ENCODE peak calls at places on chromosome 5, in seven cellular contexts. One of them, this sample, is unnamed.

GRCh38 chr5:14237313-14238086 is 94.4 kb downstream of the TRIO start:
- DNase-seq in AG04450: no peak
- DNase-seq in psoas muscle: no peak
- DNase-seq in ovary: no peak
- DNase-seq in gastrocnemius medialis: no peak
- DNase-seq in sigmoid colon: no peak
- DNase-seq in HL-60: no peak
- DNase-seq in this sample: no peak

GRCh38 chr5:14859980-14860379 is 11.6 kb downstream of the ANKH start:
- DNase-seq in AG04450: no peak
- DNase-seq in sigmoid colon: no peak
- DNase-seq in psoas muscle: no peak
- DNase-seq in ovary: no peak
- DNase-seq in gastrocnemius medialis: no peak
- DNase-seq in HL-60: no peak
- DNase-seq in this sample: no peak

GRCh38 chr5:179603308-179603707 is 20.2 kb downstream of the HNRNPH1 start:
- DNase-seq in gastrocnemius medialis: no peak
- DNase-seq in psoas muscle: no peak
- DNase-seq in ovary: no peak
- DNase-seq in AG04450: no peak
- DNase-seq in HL-60: no peak
- DNase-seq in sigmoid colon: peak
- DNase-seq in this sample: no peak

GRCh38 chr5:6087576-6087975 is 290.8 kb downstream of the MED10 start:
- DNase-seq in sigmoid colon: no peak
- DNase-seq in ovary: no peak
- DNase-seq in psoas muscle: no peak
- DNase-seq in gastrocnemius medialis: no peak
- DNase-seq in AG04450: no peak
- DNase-seq in HL-60: no peak
- DNase-seq in this sample: no peak

GRCh38 chr5:57316798-57317327 is 143.0 kb downstream of the GPBP1 start:
- DNase-seq in psoas muscle: no peak
- DNase-seq in sigmoid colon: no peak
- DNase-seq in AG04450: peak
- DNase-seq in ovary: peak
- DNase-seq in gastrocnemius medialis: no peak
- DNase-seq in HL-60: no peak
- DNase-seq in this sample: no peak

GRCh38 chr5:94693043-94693822 is 74.8 kb downstream of the SLF1 start:
- DNase-seq in psoas muscle: no peak
- DNase-seq in sigmoid colon: no peak
- DNase-seq in HL-60: no peak
- DNase-seq in gastrocnemius medialis: no peak
- DNase-seq in ovary: no peak
- DNase-seq in AG04450: peak
- DNase-seq in this sample: no peak

GRCh38 chr5:68953885-68954617 is 139.8 kb upstream of the SLC30A5 start:
- DNase-seq in psoas muscle: no peak
- DNase-seq in sigmoid colon: no peak
- DNase-seq in gastrocnemius medialis: peak
- DNase-seq in AG04450: no peak
- DNase-seq in HL-60: no peak
- DNase-seq in ovary: peak
- DNase-seq in this sample: no peak

GRCh38 chr5:10111575-10111974 is 138.1 kb downstream of the ATPSCKMT start:
- DNase-seq in HL-60: peak
- DNase-seq in ovary: no peak
- DNase-seq in gastrocnemius medialis: no peak
- DNase-seq in psoas muscle: no peak
- DNase-seq in AG04450: peak
- DNase-seq in sigmoid colon: no peak
- DNase-seq in this sample: no peak

GRCh38 chr5:59591162-59591561 is 302.4 kb downstream of the PDE4D start:
- DNase-seq in gastrocnemius medialis: no peak
- DNase-seq in sigmoid colon: no peak
- DNase-seq in HL-60: no peak
- DNase-seq in psoas muscle: no peak
- DNase-seq in AG04450: no peak
- DNase-seq in ovary: no peak
- DNase-seq in this sample: no peak

GRCh38 chr5:173919443-173919842 is 31.3 kb downstream of the CPEB4 start:
- DNase-seq in gastrocnemius medialis: no peak
- DNase-seq in ovary: no peak
- DNase-seq in HL-60: no peak
- DNase-seq in psoas muscle: no peak
- DNase-seq in AG04450: no peak
- DNase-seq in sigmoid colon: no peak
- DNase-seq in this sample: no peak

GRCh38 chr5:6162175-6162574 is 216.2 kb downstream of the MED10 start:
- DNase-seq in AG04450: no peak
- DNase-seq in gastrocnemius medialis: no peak
- DNase-seq in psoas muscle: no peak
- DNase-seq in sigmoid colon: no peak
- DNase-seq in ovary: no peak
- DNase-seq in HL-60: no peak
- DNase-seq in this sample: no peak

GRCh38 chr5:172439785-172440480 is 14.4 kb downstream of the SH3PXD2B start:
- DNase-seq in HL-60: no peak
- DNase-seq in AG04450: no peak
- DNase-seq in ovary: no peak
- DNase-seq in psoas muscle: peak
- DNase-seq in sigmoid colon: peak
- DNase-seq in gastrocnemius medialis: no peak
- DNase-seq in this sample: peak

GRCh38 chr5:36164461-36164860 is 12.6 kb downstream of the SKP2 start:
- DNase-seq in gastrocnemius medialis: no peak
- DNase-seq in HL-60: no peak
- DNase-seq in ovary: no peak
- DNase-seq in psoas muscle: no peak
- DNase-seq in sigmoid colon: no peak
- DNase-seq in AG04450: no peak
- DNase-seq in this sample: no peak

GRCh38 chr5:36170869-36171424 is 19.0 kb downstream of the SKP2 start:
- DNase-seq in AG04450: no peak
- DNase-seq in gastrocnemius medialis: no peak
- DNase-seq in ovary: no peak
- DNase-seq in HL-60: no peak
- DNase-seq in psoas muscle: no peak
- DNase-seq in sigmoid colon: no peak
- DNase-seq in this sample: no peak

GRCh38 chr5:36173426-36173825 is 21.5 kb downstream of the SKP2 start:
- DNase-seq in psoas muscle: no peak
- DNase-seq in AG04450: no peak
- DNase-seq in ovary: no peak
- DNase-seq in sigmoid colon: no peak
- DNase-seq in HL-60: no peak
- DNase-seq in gastrocnemius medialis: no peak
- DNase-seq in this sample: no peak

GRCh38 chr5:36172593-36172992 is 20.7 kb downstream of the SKP2 start:
- DNase-seq in AG04450: no peak
- DNase-seq in gastrocnemius medialis: no peak
- DNase-seq in sigmoid colon: no peak
- DNase-seq in psoas muscle: no peak
- DNase-seq in ovary: no peak
- DNase-seq in HL-60: no peak
- DNase-seq in this sample: no peak

GRCh38 chr5:36168737-36169136 is 16.8 kb downstream of the SKP2 start:
- DNase-seq in gastrocnemius medialis: no peak
- DNase-seq in psoas muscle: no peak
- DNase-seq in HL-60: no peak
- DNase-seq in sigmoid colon: no peak
- DNase-seq in ovary: no peak
- DNase-seq in AG04450: no peak
- DNase-seq in this sample: no peak
- H3K4me3 ChIP-seq in gastrocnemius medialis: no peak
- H3K4me3 ChIP-seq in psoas muscle: no peak
- H3K4me3 ChIP-seq in HL-60: no peak
- H3K4me3 ChIP-seq in sigmoid colon: no peak
- H3K4me3 ChIP-seq in ovary: no peak
- H3K4me3 ChIP-seq in AG04450: no peak
- H3K4me3 ChIP-seq in this sample: no peak

GRCh38 chr5:175825906-175826305 is 45.5 kb upstream of the CPLX2 start:
- DNase-seq in gastrocnemius medialis: no peak
- DNase-seq in AG04450: no peak
- DNase-seq in sigmoid colon: no peak
- DNase-seq in ovary: no peak
- DNase-seq in psoas muscle: no peak
- DNase-seq in HL-60: no peak
- DNase-seq in this sample: no peak

GRCh38 chr5:175821790-175822211 is 49.6 kb upstream of the CPLX2 start:
- DNase-seq in ovary: no peak
- DNase-seq in AG04450: no peak
- DNase-seq in psoas muscle: no peak
- DNase-seq in HL-60: no peak
- DNase-seq in sigmoid colon: no peak
- DNase-seq in gastrocnemius medialis: no peak
- DNase-seq in this sample: no peak

GRCh38 chr5:175824621-175825020 is 46.8 kb upstream of the CPLX2 start:
- DNase-seq in sigmoid colon: no peak
- DNase-seq in ovary: no peak
- DNase-seq in psoas muscle: no peak
- DNase-seq in AG04450: no peak
- DNase-seq in gastrocnemius medialis: no peak
- DNase-seq in HL-60: no peak
- DNase-seq in this sample: no peak

GRCh38 chr5:175822225-175822624 is 49.2 kb upstream of the CPLX2 start:
- DNase-seq in HL-60: no peak
- DNase-seq in AG04450: no peak
- DNase-seq in gastrocnemius medialis: no peak
- DNase-seq in psoas muscle: no peak
- DNase-seq in ovary: no peak
- DNase-seq in sigmoid colon: no peak
- DNase-seq in this sample: no peak

GRCh38 chr5:175823731-175824525 is 47.5 kb upstream of the CPLX2 start:
- DNase-seq in ovary: no peak
- DNase-seq in sigmoid colon: no peak
- DNase-seq in psoas muscle: no peak
- DNase-seq in AG04450: no peak
- DNase-seq in gastrocnemius medialis: no peak
- DNase-seq in HL-60: no peak
- DNase-seq in this sample: no peak
- H3K27ac ChIP-seq in ovary: no peak
- H3K27ac ChIP-seq in sigmoid colon: no peak
- H3K27ac ChIP-seq in psoas muscle: no peak
- H3K27ac ChIP-seq in AG04450: no peak
- H3K27ac ChIP-seq in gastrocnemius medialis: no peak
- H3K27ac ChIP-seq in HL-60: no peak
- H3K27ac ChIP-seq in this sample: no peak

DNA sequence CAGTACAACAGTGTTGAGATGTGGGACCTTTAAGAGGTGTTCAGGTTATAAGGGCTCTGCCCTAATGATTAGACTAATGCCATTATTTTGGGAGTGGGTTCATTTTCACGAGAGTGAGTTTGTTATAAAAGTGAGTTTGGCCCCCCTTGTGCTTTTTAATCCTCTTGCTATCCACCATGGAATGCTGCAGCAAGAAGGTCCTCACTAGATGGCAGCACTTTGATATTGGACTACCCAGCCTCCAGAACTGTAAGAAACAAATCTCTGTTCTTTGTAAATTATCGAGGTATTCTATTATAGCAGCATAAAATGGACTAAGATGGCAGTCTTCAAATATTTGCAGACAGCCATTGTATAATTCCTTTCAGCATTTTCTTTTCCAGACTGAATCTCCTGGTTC is 212.4 kb downstream of the LRRC70 start:
- DNase-seq in AG04450: no peak
- DNase-seq in HL-60: no peak
- DNase-seq in sigmoid colon: no peak
- DNase-seq in ovary: no peak
- DNase-seq in psoas muscle: no peak
- DNase-seq in gastrocnemius medialis: no peak
- DNase-seq in this sample: no peak
- TF ChIP-seq CTCF in AG04450: no peak
- TF ChIP-seq CTCF in HL-60: no peak
- TF ChIP-seq CTCF in sigmoid colon: no peak
- TF ChIP-seq CTCF in ovary: no peak
- TF ChIP-seq CTCF in psoas muscle: no peak
- TF ChIP-seq CTCF in gastrocnemius medialis: no peak
- TF ChIP-seq CTCF in this sample: peak

GRCh38 chr5:95808686-95809413 is 13.7 kb downstream of the GLRX start:
- DNase-seq in HL-60: peak
- DNase-seq in ovary: peak
- DNase-seq in sigmoid colon: peak
- DNase-seq in psoas muscle: peak
- DNase-seq in gastrocnemius medialis: peak
- DNase-seq in AG04450: no peak
- DNase-seq in this sample: peak
- H3K4me3 ChIP-seq in HL-60: no peak
- H3K4me3 ChIP-seq in ovary: no peak
- H3K4me3 ChIP-seq in sigmoid colon: no peak
- H3K4me3 ChIP-seq in psoas muscle: peak
- H3K4me3 ChIP-seq in gastrocnemius medialis: no peak
- H3K4me3 ChIP-seq in AG04450: no peak
- H3K4me3 ChIP-seq in this sample: peak

GRCh38 chr5:169300468-169301385 is at the start of gene SLIT3:
- DNase-seq in sigmoid colon: peak
- DNase-seq in HL-60: no peak
- DNase-seq in psoas muscle: peak
- DNase-seq in AG04450: no peak
- DNase-seq in gastrocnemius medialis: peak
- DNase-seq in ovary: peak
- DNase-seq in this sample: peak
- H3K27ac ChIP-seq in sigmoid colon: peak
- H3K27ac ChIP-seq in HL-60: no peak
- H3K27ac ChIP-seq in psoas muscle: no peak
- H3K27ac ChIP-seq in AG04450: no peak
- H3K27ac ChIP-seq in gastrocnemius medialis: peak
- H3K27ac ChIP-seq in ovary: peak
- H3K27ac ChIP-seq in this sample: peak

DNA sequence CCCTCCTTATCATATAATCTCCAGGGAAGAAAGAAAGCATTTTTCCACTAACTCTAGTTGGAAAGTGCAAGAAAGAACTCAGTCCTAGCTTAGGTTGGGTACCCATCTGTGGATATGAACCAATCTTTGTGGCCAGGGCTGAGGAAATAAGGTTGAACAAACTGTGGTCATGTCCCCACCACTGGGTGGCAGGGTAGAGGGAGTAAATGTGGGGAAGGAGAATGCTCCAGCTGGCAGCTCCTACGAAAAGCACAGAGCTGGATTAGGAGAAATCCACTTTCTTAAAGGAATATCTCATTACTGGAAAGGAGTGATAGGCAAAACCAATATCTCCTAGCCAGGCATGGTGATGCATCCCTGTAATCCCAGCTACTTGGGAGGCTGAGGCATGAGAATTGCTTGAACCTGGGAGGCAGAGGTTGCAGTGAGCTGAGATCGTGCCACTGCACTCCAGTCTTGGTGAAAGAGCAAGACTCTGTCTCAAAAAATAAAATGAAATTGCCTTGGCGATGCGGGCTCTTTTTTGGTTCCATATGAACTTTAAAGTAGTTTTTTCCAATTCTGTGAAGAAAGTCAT is 175.1 kb downstream of the CCDC192 start:
- DNase-seq in ovary: no peak
- DNase-seq in gastrocnemius medialis: peak
- DNase-seq in psoas muscle: peak
- DNase-seq in AG04450: no peak
- DNase-seq in sigmoid colon: no peak
- DNase-seq in HL-60: no peak
- DNase-seq in this sample: peak
- TF ChIP-seq CTCF in ovary: no peak
- TF ChIP-seq CTCF in gastrocnemius medialis: no peak
- TF ChIP-seq CTCF in psoas muscle: peak
- TF ChIP-seq CTCF in AG04450: peak
- TF ChIP-seq CTCF in sigmoid colon: peak
- TF ChIP-seq CTCF in HL-60: no peak
- TF ChIP-seq CTCF in this sample: peak